ENCODE peak calls at places on chromosomes 7 and 10, in four cellular contexts. N is T-helper 1 cell, T is hypothalamus, S is cardiac muscle cell. R is an unnamed sample.

GRCh38 chr7:40815512-40815911 is 680.7 kb downstream of the SUGCT start:
- DNase-seq in N (no peak), T (no peak), S (no peak), R (no peak)

GRCh38 chr10:79404690-79405131 is 40.7 kb downstream of the ZCCHC24 start:
- DNase-seq in N (no peak), T (no peak), S (no peak), R (no peak)

GRCh38 chr7:5574770-5575269 is 151.2 kb upstream of the TNRC18 start:
- DNase-seq in N (no peak), T (no peak), S (peak; percentile 59), R (no peak)

GRCh38 chr7:128831178-128831993 is 1.2 kb downstream of the FLNC start:
- DNase-seq in N (no peak), T (no peak), S (peak; percentile 90), R (no peak)

GRCh38 chr10:109881481-109881880 is 41.8 kb downstream of the XPNPEP1 start:
- DNase-seq in N (no peak), T (no peak), S (no peak), R (no peak)

GRCh38 chr7:91778416-91778815 is 102.1 kb downstream of the MTERF1 start:
- DNase-seq in N (no peak), T (no peak), S (no peak), R (no peak)

GRCh38 chr10:114872519-114873087 is 51.0 kb downstream of the FHIP2A start:
- DNase-seq in N (no peak), T (no peak), S (no peak), R (no peak)

GRCh38 chr10:5622586-5622985 is 43.8 kb downstream of the ASB13 start:
- DNase-seq in N (no peak), T (no peak), S (no peak), R (no peak)

GRCh38 chr7:155594961-155595366 is 48.6 kb upstream of the CNPY1 start:
- DNase-seq in N (no peak), T (no peak), S (no peak), R (no peak)

GRCh38 chr7:149209518-149210269 is 14.3 kb downstream of the ZNF282 start:
- DNase-seq in N (peak; percentile 44), T (no peak), S (peak; percentile 29), R (peak; percentile 24)

GRCh38 chr7:112869111-112869774 is 79.0 kb upstream of the TMEM168 start:
- DNase-seq in N (peak; percentile 22), T (no peak), S (no peak), R (peak; percentile 33)

GRCh38 chr7:54904130-54904529 is 114.7 kb upstream of the EGFR start:
- DNase-seq in N (no peak), T (no peak), S (no peak), R (no peak)

GRCh38 chr7:52764502-52765169 is 270.8 kb upstream of the POM121L12 start:
- DNase-seq in N (no peak), T (no peak), S (no peak), R (no peak)

GRCh38 chr10:60170250-60170649 is 219.4 kb downstream of the ANK3 start:
- DNase-seq in N (no peak), T (no peak), S (no peak), R (no peak)

GRCh38 chr7:44073664-44074348 is 8.4 kb upstream of the PGAM2 start:
- DNase-seq in N (no peak), T (peak; percentile 52), S (no peak), R (peak; percentile 76)

GRCh38 chr7:95430864-95431263 is 4.0 kb downstream of the PON2 start:
- DNase-seq in N (no peak), T (no peak), S (no peak), R (no peak)

GRCh38 chr7:82109288-82109687 is 334.3 kb downstream of the CACNA2D1 start:
- DNase-seq in N (no peak), T (no peak), S (no peak), R (no peak)

GRCh38 chr10:2891073-2891769 is 176.1 kb upstream of the PFKP start:
- DNase-seq in N (no peak), T (no peak), S (no peak), R (no peak)

GRCh38 chr10:129955591-129956284 is 8.3 kb downstream of the EBF3 start:
- DNase-seq in N (no peak), T (no peak), S (peak; percentile 15), R (no peak)

GRCh38 chr7:132272763-132273371 is 303.4 kb downstream of the PLXNA4 start:
- DNase-seq in N (no peak), T (no peak), S (no peak), R (no peak)

GRCh38 chr10:18400911-18401260 is 250.5 kb downstream of the NSUN6 start:
- DNase-seq in N (no peak), T (no peak), S (peak; percentile 33), R (no peak)

R was measured in CD8-positive, alpha-beta memory T cell.